ENCODE peak calls at places on chromosomes 16 and 17, in seven cellular contexts. J is astrocyte of the hippocampus; I is activated naive CD4-positive, alpha-beta T cell treated with anti-CD3 and anti-CD28 coated beads, Interleukin-2, amount 10 ng/mL, durations not matched to agents 7 days and 5 days; P is GM04504; L is left cardiac atrium; K is AG08396; Q is breast epithelium. H is an unnamed sample.

GRCh38 chr17:40224707-40225092 is 5.6 kb downstream of the WIPF2 start:
- DNase-seq in J (peak), I (no peak), P (no peak), L (peak), K (peak), Q (no peak), H (peak)

GRCh38 chr17:62573480-62574117 is 53.9 kb upstream of the MRC2 start:
- DNase-seq in J (no peak), I (no peak), P (no peak), L (no peak), K (no peak), Q (no peak), H (no peak)

GRCh38 chr16:81817789-81818304 is 38.8 kb downstream of the PLCG2 start:
- DNase-seq in J (no peak), I (peak), P (no peak), L (no peak), K (no peak), Q (no peak), H (no peak)

GRCh38 chr16:69927056-69927757 is 23.9 kb upstream of the CLEC18A start:
- DNase-seq in J (peak), I (no peak), P (no peak), L (peak), K (peak), Q (no peak), H (peak)

GRCh38 chr17:72433797-72434196 is 313.0 kb downstream of the SOX9 start:
- DNase-seq in J (no peak), I (no peak), P (no peak), L (no peak), K (no peak), Q (no peak), H (no peak)

GRCh38 chr17:45050680-45051059 is 762 bp downstream of the DCAKD start:
- DNase-seq in J (peak), I (peak), P (no peak), L (no peak), K (peak), Q (no peak), H (no peak)

GRCh38 chr17:82030470-82031302 is 792 bp upstream of the RAC3 start:
- DNase-seq in J (peak), I (peak), P (peak), L (peak), K (peak), Q (peak), H (peak)

GRCh38 chr17:78944956-78945355 is 19.8 kb upstream of the TIMP2 start:
- DNase-seq in J (no peak), I (no peak), P (no peak), L (no peak), K (no peak), Q (no peak), H (no peak)

GRCh38 chr16:57017251-57017650 is 27.9 kb downstream of the NLRC5 start:
- DNase-seq in J (no peak), I (no peak), P (no peak), L (no peak), K (no peak), Q (no peak), H (no peak)

GRCh38 chr16:85393674-85394510 is 219.2 kb upstream of the GSE1 start:
- DNase-seq in J (peak), I (peak), P (peak), L (peak), K (peak), Q (no peak), H (no peak)

GRCh38 chr17:42347198-42347597 is 41.0 kb downstream of the STAT3 start:
- DNase-seq in J (peak), I (no peak), P (peak), L (peak), K (peak), Q (no peak), H (peak)

GRCh38 chr17:63571632-63572310 is 21.5 kb downstream of the DCAF7 start:
- DNase-seq in J (peak), I (no peak), P (peak), L (no peak), K (peak), Q (no peak), H (peak)

GRCh38 chr17:17823433-17824118 is 13.2 kb downstream of the SREBF1 start:
- DNase-seq in J (peak), I (peak), P (peak), L (peak), K (peak), Q (peak), H (peak)

GRCh38 chr16:12763517-12763916 is 40.2 kb downstream of the CPPED1 start:
- DNase-seq in J (peak), I (no peak), P (no peak), L (no peak), K (no peak), Q (no peak), H (no peak)

GRCh38 chr17:78127240-78127887 is 1.2 kb downstream of the TMC6 start:
- DNase-seq in J (no peak), I (peak), P (no peak), L (peak), K (no peak), Q (no peak), H (no peak)

GRCh38 chr17:82464567-82464929 is 6.0 kb downstream of the NARF start:
- DNase-seq in J (no peak), I (no peak), P (no peak), L (no peak), K (no peak), Q (no peak), H (no peak)

GRCh38 chr17:16910341-16910740 is 61.6 kb downstream of the TNFRSF13B start:
- DNase-seq in J (no peak), I (no peak), P (no peak), L (no peak), K (no peak), Q (peak), H (no peak)

GRCh38 chr16:83244057-83244456 is 563.7 kb upstream of the HSBP1 start:
- DNase-seq in J (no peak), I (no peak), P (no peak), L (no peak), K (no peak), Q (no peak), H (no peak)

GRCh38 chr16:29784157-29784556 is 6.1 kb downstream of the ZG16 start:
- DNase-seq in J (no peak), I (peak), P (no peak), L (no peak), K (no peak), Q (no peak), H (no peak)

GRCh38 chr17:36614974-36615373 is 13.6 kb downstream of the MRM1 start:
- DNase-seq in J (no peak), I (no peak), P (no peak), L (no peak), K (no peak), Q (no peak), H (no peak)

GRCh38 chr17:49029841-49030240 is 32.7 kb downstream of the IGF2BP1 start:
- DNase-seq in J (peak), I (no peak), P (no peak), L (no peak), K (no peak), Q (no peak), H (no peak)

GRCh38 chr17:59762022-59762825 is 54.8 kb downstream of the VMP1 start:
- DNase-seq in J (peak), I (no peak), P (no peak), L (no peak), K (no peak), Q (no peak), H (peak)

GRCh38 chr17:41116292-41116691 is 1.9 kb downstream of the KRTAP4-11 start:
- DNase-seq in J (no peak), I (no peak), P (no peak), L (no peak), K (no peak), Q (no peak), H (no peak)

GRCh38 chr17:19016297-19016696 is 11.7 kb upstream of the FAM83G start:
- DNase-seq in J (no peak), I (no peak), P (no peak), L (peak), K (no peak), Q (no peak), H (no peak)

GRCh38 chr16:53958481-53958880 is 254.5 kb downstream of the FTO start:
- DNase-seq in J (no peak), I (no peak), P (no peak), L (no peak), K (no peak), Q (no peak), H (no peak)

GRCh38 chr16:4505356-4506153 is 29.4 kb downstream of the HMOX2 start:
- DNase-seq in J (no peak), I (peak), P (no peak), L (no peak), K (no peak), Q (no peak), H (no peak)

GRCh38 chr16:66717112-66717675 is 20.7 kb upstream of the CMTM4 start:
- DNase-seq in J (peak), I (peak), P (no peak), L (peak), K (peak), Q (no peak), H (no peak)

GRCh38 chr16:80317132-80318098 is 223.4 kb upstream of the DYNLRB2 start:
- DNase-seq in J (no peak), I (no peak), P (no peak), L (no peak), K (peak), Q (no peak), H (no peak)

GRCh38 chr17:80827646-80828643 is 163.7 kb upstream of the CHMP6 start:
- DNase-seq in J (peak), I (no peak), P (no peak), L (no peak), K (no peak), Q (peak), H (no peak)

GRCh38 chr16:10988164-10988803 is 43.9 kb downstream of the CLEC16A start:
- DNase-seq in J (no peak), I (peak), P (no peak), L (no peak), K (no peak), Q (no peak), H (no peak)

GRCh38 chr17:32298721-32299578 is 33.3 kb downstream of the RHBDL3 start:
- DNase-seq in J (no peak), I (no peak), P (no peak), L (no peak), K (no peak), Q (peak), H (no peak)

GRCh38 chr16:85663891-85664321 is 24.8 kb downstream of the GINS2 start:
- DNase-seq in J (no peak), I (no peak), P (no peak), L (peak), K (no peak), Q (peak), H (no peak)

GRCh38 chr16:80741716-80742115 is 62.7 kb downstream of the CDYL2 start:
- DNase-seq in J (no peak), I (no peak), P (no peak), L (no peak), K (no peak), Q (no peak), H (no peak)

GRCh38 chr17:57356153-57356721 is 99.9 kb downstream of the MSI2 start:
- DNase-seq in J (peak), I (no peak), P (no peak), L (no peak), K (no peak), Q (no peak), H (no peak)

GRCh38 chr17:31824771-31825360 is 34.2 kb downstream of the COPRS start:
- DNase-seq in J (no peak), I (no peak), P (peak), L (no peak), K (no peak), Q (no peak), H (no peak)

GRCh38 chr17:50618941-50619340 is 15.7 kb upstream of the ABCC3 start:
- DNase-seq in J (no peak), I (no peak), P (no peak), L (no peak), K (peak), Q (no peak), H (no peak)

H was measured in stromal cell of bone marrow.